ENCODE peak calls at places on chromosomes 5 and 9, in eight cellular contexts. E is spleen, A is thyroid gland, T is A673, N is colonic mucosa, M is neural progenitor cell, Q is heart left ventricle, J is fibroblast of lung. I is an unnamed sample. For H3K4me1, the result is how much of the 10 kb centered on the place peaks cover.

GRCh38 chr9:129305246-129305645 is 127.2 kb upstream of the IER5L start:
- DNase-seq in E (peak), A (no peak), T (no peak), N (no peak), M (no peak), Q (no peak), J (no peak), I (peak)

GRCh38 chr5:122458278-122458872 is 146.3 kb downstream of the SNCAIP start:
- DNase-seq in E (no peak), A (peak), T (peak), N (peak), M (peak), Q (no peak), J (peak), I (no peak)

GRCh38 chr5:98698359-98698758 is 75.1 kb upstream of the RGMB start:
- DNase-seq in E (no peak), A (no peak), T (no peak), N (no peak), M (no peak), Q (no peak), J (no peak), I (no peak)

GRCh38 chr5:16894236-16895057 is 41.6 kb downstream of the MYO10 start:
- DNase-seq in E (no peak), A (peak), T (peak), N (peak), M (peak), Q (no peak), J (peak), I (no peak)

GRCh38 chr5:55236800-55237199 is 3.4 kb upstream of the CCNO start:
- DNase-seq in E (no peak), A (no peak), T (no peak), N (no peak), M (peak), Q (no peak), J (no peak), I (no peak)

GRCh38 chr9:92790542-92791527 is 26.2 kb upstream of the BICD2 start:
- DNase-seq in E (no peak), A (peak), T (peak), N (peak), M (peak), Q (peak), J (peak), I (peak)

GRCh38 chr5:27312291-27312690 is 273.9 kb upstream of the CDH9 start:
- DNase-seq in E (no peak), A (no peak), T (no peak), N (no peak), M (no peak), Q (no peak), J (no peak), I (no peak)

GRCh38 chr5:140147460-140147859 is 21.7 kb downstream of the IGIP start:
- DNase-seq in E (no peak), A (no peak), T (no peak), N (no peak), M (no peak), Q (no peak), J (no peak), I (peak)

GRCh38 chr5:134552301-134552700 is 26.8 kb downstream of the JADE2 start:
- DNase-seq in E (no peak), A (peak), T (no peak), N (no peak), M (no peak), Q (no peak), J (peak), I (no peak)

GRCh38 chr9:114287001-114287762 is 35.7 kb upstream of the ORM1 start:
- DNase-seq in E (peak), A (no peak), T (peak), N (no peak), M (no peak), Q (peak), J (no peak), I (peak)

GRCh38 chr5:95856501-95856981 is 34.0 kb upstream of the GLRX start:
- DNase-seq in E (no peak), A (no peak), T (no peak), N (no peak), M (peak), Q (no peak), J (no peak), I (no peak)

GRCh38 chr5:95858661-95859326 is 36.3 kb upstream of the GLRX start:
- DNase-seq in E (peak), A (peak), T (peak), N (peak), M (peak), Q (peak), J (peak), I (peak)

GRCh38 chr5:95859327-95860060 is 37.0 kb upstream of the GLRX start:
- DNase-seq in E (no peak), A (no peak), T (no peak), N (no peak), M (no peak), Q (no peak), J (no peak), I (no peak)

GRCh38 chr5:95857185-95857945 is 34.8 kb upstream of the GLRX start:
- DNase-seq in E (no peak), A (peak), T (no peak), N (no peak), M (no peak), Q (peak), J (peak), I (peak)

DNA sequence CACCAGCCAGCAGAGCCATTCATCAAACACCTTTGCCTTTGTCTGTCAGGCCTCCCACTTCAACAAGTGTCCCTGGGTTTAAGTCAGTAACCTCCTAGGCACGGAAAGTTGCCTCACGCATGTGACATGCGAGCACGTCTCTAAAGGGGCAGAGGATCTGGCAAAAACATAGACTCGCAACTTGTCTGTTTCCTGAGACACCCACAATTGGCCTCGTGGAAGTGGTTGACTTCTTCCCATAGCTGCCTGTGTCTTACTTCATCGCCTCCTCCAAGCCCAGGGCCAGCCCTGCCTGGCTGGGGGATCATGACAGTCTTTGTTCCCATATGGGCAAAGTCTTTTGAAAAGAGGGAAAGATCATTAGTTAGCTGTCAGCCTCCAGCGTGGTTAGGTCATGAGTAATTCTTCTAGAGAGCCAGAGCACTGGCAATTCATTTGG is 35.5 kb upstream of the GLRX start:
- DNase-seq in E (no peak), A (no peak), T (no peak), N (no peak), M (no peak), Q (no peak), J (peak), I (no peak)
- H3K4me3 ChIP-seq in E (no peak), A (no peak), T (no peak), N (no peak), M (no peak), Q (no peak), J (no peak), I (no peak)

GRCh38 chr9:134421888-134422287 is 95.6 kb downstream of the RXRA start:
- DNase-seq in E (no peak), A (no peak), T (no peak), N (no peak), M (no peak), Q (no peak), J (no peak), I (no peak)

GRCh38 chr9:134418986-134419683 is 92.9 kb downstream of the RXRA start:
- DNase-seq in E (no peak), A (peak), T (no peak), N (no peak), M (no peak), Q (no peak), J (no peak), I (no peak)

GRCh38 chr9:134419684-134420076 is 93.4 kb downstream of the RXRA start:
- DNase-seq in E (no peak), A (no peak), T (no peak), N (no peak), M (peak), Q (no peak), J (no peak), I (no peak)

GRCh38 chr9:134420974-134421432 is 94.7 kb downstream of the RXRA start:
- DNase-seq in E (no peak), A (no peak), T (no peak), N (no peak), M (no peak), Q (no peak), J (no peak), I (no peak)

GRCh38 chr9:134420281-134420835 is 94.1 kb downstream of the RXRA start:
- DNase-seq in E (no peak), A (no peak), T (no peak), N (no peak), M (no peak), Q (no peak), J (no peak), I (no peak)
- H3K4me1 ChIP-seq in E (half or more), A (under half), T (under half), N (under half), M (under half), Q (under half), J (under half), I (half or more)

GRCh38 chr5:52073993-52074689 is 690.9 kb downstream of the ISL1 start:
- DNase-seq in E (no peak), A (no peak), T (peak), N (no peak), M (no peak), Q (no peak), J (no peak), I (no peak)

DNA sequence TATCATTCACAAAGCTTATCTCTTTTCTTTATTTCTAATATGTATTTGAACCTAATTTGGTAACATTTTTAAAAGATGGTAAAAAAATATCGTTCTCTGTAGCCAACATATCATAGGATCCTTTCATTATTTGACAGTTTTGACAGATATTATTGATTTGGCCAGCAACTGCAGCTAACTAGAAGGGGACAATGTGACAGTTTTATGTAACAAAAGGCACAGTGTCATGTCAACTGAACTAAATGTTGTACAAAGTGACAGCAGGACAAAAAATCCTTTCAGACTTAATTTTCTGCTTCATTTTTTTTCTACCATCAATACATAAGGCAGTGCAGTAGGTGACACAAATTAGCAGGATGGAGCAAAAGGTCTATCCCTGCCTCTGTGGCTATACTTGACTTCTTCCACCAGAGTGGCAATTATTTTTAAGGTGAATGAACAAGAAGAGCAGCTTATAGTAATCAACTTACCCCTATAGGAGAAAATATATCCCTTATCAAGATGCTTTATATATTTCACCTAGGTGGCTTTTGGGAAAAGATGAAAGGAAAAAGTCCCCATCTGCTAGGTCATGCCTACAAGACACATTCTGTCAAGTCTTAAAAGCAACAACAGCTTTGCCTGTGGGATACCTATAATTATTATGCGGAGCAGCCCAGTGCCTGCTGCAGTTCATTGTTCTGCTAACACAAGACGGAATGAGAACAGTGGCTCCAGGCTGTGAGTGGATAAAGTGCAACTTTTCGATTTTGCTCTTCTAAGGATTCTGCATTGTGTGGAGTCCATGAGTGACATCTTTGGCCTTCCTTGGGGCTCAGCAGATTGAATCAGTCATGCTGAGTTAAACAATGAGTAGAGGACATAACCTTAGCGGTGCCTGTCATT is 694.9 kb downstream of the ISL1 start:
- DNase-seq in E (no peak), A (no peak), T (no peak), N (no peak), M (peak), Q (no peak), J (no peak), I (no peak)
- TF ChIP-seq CTCF in E (no peak), A (no peak), T (no peak), N (no peak), M (no peak), Q (no peak), J (no peak), I (no peak)

DNA sequence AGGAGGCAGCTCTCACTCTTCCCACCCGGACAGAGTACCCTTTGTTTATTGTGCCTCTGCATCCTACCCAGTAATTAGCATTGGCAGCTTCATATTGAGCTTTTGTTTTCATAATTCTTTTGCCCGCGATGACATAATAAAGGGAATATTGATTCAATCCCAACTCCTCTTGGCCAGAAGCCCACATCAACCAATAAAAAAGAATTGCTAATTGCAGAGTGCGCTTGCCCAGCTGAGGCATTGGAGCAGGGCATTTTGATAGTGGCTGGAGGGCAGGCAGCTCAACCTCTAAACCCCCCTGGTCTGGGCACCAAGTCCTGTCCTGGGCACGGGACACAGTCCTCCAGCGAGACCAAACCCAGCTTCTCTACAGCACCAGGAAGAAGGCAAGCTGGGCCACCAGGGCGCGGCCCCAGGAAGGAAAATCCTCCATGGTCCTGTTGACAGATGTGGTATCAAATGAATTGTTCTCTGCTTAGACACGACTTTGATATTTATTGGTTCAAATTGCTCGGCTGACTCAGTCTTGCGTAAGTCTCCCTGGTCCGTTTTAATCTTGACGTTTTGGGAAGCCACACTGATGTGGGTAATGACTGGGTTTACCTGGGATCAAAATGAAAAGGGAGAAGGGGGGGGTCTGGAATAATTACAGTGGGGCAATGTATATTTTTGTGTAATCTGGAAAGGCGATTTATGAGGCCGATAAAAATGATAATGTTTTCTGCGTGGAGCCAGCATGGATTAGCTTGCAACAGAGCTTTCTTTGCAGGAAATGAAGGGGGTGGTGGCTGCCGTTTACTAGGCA is 220.7 kb upstream of the MSX2 start:
- DNase-seq in E (no peak), A (no peak), T (peak), N (no peak), M (no peak), Q (no peak), J (peak), I (no peak)
- H3K4me3 ChIP-seq in E (no peak), A (no peak), T (peak), N (no peak), M (no peak), Q (no peak), J (no peak), I (no peak)

DNA sequence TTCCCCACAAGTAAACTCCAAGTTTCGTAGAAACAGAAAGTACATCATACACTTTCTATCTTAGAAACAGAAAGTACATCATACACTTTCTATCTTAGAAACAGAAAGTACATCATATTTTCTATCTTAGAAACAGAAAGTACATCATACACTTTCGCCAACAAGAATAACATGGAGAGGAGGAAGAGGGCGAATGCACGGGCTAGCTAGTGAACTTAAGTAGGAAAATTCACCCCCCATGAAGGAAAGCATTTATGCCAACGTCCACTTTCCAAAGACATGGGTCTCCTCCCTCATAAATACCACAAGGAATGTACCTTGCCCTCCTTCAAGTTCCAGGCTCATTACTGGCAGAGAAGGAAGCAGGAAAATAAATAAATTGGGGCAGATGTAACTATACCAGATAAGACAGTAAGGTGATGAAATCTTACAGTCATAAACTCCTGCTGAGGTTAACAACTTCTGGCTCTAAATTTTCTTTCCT is 64.7 kb downstream of the FRMD3 start:
- DNase-seq in E (no peak), A (no peak), T (no peak), N (peak), M (no peak), Q (no peak), J (no peak), I (no peak)
- H3K4me1 ChIP-seq in E (under half), A (under half), T (under half), N (under half), M (under half), Q (under half), J (under half), I (under half)